ENCODE peak calls at places on chromosome 12, in seven cellular contexts. B is small intestine, W is tibial nerve, S is body of pancreas, D is left ventricle myocardium inferior, J is heart left ventricle, F is left lung. Z is an unnamed sample.
A peak's percentile ranks its signal among the peaks of the same experiment; 100 is the strongest.

GRCh38 chr12:92973614-92974013 is 44.5 kb upstream of the EEA1 start:
- DNase-seq in B (no peak), S (no peak), F (no peak), W (no peak), J (no peak), D (no peak), Z (no peak)

GRCh38 chr12:30796891-30797371 is 42.2 kb upstream of the CAPRIN2 start:
- DNase-seq in J (peak; percentile 9), F (no peak), W (no peak), D (no peak), B (no peak), S (no peak), Z (no peak)

GRCh38 chr12:90152897-90153624 is 444.4 kb upstream of the ATP2B1 start:
- DNase-seq in W (no peak), D (no peak), J (no peak), B (peak; percentile 48), S (no peak), F (no peak), Z (no peak)

GRCh38 chr12:9344540-9344939 is 136.3 kb upstream of the PZP start:
- DNase-seq in S (no peak), W (no peak), F (no peak), J (no peak), D (no peak), B (no peak), Z (no peak)

GRCh38 chr12:102730996-102731395 is 186.0 kb downstream of the PAH start:
- DNase-seq in J (no peak), S (no peak), F (no peak), D (no peak), W (no peak), B (no peak), Z (no peak)

GRCh38 chr12:65823481-65824313 is 586 bp upstream of the HMGA2 start:
- DNase-seq in B (peak; percentile 77), J (peak; percentile 11), F (peak; percentile 32), W (no peak), D (no peak), S (peak; percentile 38), Z (no peak)

GRCh38 chr12:5648692-5649338 is 216.9 kb downstream of the NTF3 start:
- DNase-seq in W (peak; percentile 29), D (no peak), S (no peak), F (no peak), J (no peak), B (peak; percentile 73), Z (no peak)

GRCh38 chr12:57940052-57940914 is 1.1 kb upstream of the ATP23 start:
- DNase-seq in J (no peak), S (no peak), B (peak; percentile 5), F (no peak), W (no peak), D (no peak), Z (no peak)

GRCh38 chr12:50440288-50440687 is 39.6 kb downstream of the LARP4 start:
- DNase-seq in D (no peak), S (no peak), J (no peak), F (no peak), W (no peak), B (no peak), Z (no peak)

GRCh38 chr12:49187184-49187583 is 1.7 kb downstream of the TUBA1A start:
- DNase-seq in D (peak; percentile 52), W (peak; percentile 68), F (no peak), J (peak; percentile 69), B (no peak), S (no peak), Z (no peak)

GRCh38 chr12:109387425-109388166 is 39.9 kb downstream of the MYO1H start:
- DNase-seq in W (no peak), F (no peak), D (no peak), S (no peak), B (peak; percentile 30), J (no peak), Z (no peak)

DNA sequence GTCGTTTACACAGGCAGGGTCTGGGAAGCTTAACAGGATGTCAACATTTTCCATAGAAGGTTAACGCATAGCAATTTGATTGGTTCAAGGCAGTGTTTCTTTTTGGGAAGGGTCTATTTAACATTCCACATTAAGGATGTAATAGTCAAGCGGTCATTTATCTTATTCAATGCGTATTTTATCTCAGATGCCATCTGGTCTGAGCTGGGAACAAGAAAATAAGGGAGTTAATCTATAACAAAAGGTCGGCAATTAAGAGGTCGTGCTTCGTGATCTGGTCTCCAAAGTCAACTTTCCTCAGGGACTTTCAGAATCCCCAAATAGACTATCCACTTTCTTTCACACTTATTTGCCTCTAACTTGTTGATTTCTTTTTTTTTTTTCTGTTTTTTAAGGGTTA is 614 bp upstream of the RESF1 start:
- DNase-seq in D (no peak), W (no peak), S (no peak), J (no peak), B (no peak), F (no peak), Z (no peak)
- H3K27ac ChIP-seq in D (peak overlapping the region; percentile 96), W (peak overlapping the region; percentile 93), S (no peak overlapping the region), J (peak overlapping the region; percentile 90), B (peak overlapping the region; percentile 59), F (peak overlapping the region; percentile 92), Z (peak overlapping the region; percentile 82)

DNA sequence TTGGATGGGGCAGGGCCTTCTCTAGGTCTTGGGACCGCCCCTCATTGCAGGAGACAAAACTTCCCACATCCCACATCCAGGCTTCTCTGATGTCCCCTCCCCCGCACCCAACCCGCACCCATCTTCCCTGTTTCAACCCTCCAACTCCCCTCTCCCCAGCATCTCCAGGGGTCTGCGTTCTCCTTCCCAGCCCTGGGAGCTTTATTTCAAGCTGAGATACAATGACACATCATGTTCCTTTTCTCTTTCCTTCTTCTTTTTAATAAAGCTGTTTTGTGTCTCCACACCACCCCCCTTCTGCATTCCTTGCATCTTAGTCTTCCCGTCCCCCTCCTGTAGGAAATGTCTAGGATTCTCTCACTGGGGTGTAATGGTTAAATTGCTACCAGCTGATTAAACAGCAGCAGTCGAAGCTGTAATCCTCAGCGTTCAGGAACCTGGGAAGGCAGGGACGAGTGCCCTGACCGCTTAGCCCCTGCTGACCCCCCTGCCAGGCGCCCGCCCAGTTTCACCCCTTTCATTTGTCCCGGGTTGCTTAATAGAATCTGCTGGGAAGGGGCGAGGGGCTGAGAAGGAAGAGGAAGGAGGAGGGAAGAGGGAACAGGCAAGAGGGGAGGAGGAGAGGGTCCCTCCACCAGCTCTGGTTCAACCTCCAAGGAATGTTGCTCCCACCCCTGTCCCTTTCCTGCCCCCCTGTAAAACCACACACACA is 104.4 kb upstream of the MED13L start:
- DNase-seq in B (no peak), J (no peak), W (no peak), S (no peak), F (no peak), D (no peak), Z (no peak)
- H3K27ac ChIP-seq in B (no peak overlapping the region), J (no peak overlapping the region), W (no peak overlapping the region), S (no peak overlapping the region), F (no peak overlapping the region), D (no peak overlapping the region), Z (no peak overlapping the region)

DNA sequence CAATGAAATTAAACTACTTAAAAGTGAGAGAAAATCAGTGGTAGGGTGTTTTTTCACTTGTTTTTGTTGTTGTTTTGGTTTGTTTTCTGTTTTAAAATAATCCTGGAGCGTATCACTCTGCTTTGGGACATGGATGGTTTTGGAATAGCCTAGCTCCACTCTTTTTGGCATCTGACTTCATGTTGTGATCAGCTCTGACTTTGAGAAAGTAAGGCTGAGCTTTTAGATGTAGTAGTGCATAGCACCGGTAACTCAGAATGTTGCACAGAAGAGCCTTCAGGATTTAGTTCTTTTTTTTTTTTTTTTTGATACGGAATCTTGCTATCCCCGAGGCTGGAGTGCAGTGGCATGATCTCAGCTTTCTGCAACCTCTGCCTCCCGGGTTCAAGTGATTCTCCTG is 8.1 kb downstream of the TRAFD1 start:
- DNase-seq in F (no peak), D (no peak), S (no peak), J (no peak), B (no peak), W (no peak), Z (no peak)
- H3K27ac ChIP-seq in F (no peak overlapping the region), D (no peak overlapping the region), S (no peak overlapping the region), J (peak overlapping the region; percentile 17), B (no peak overlapping the region), W (no peak overlapping the region), Z (no peak overlapping the region)

GRCh38 chr12:21939435-21939834 is 1.8 kb downstream of the ABCC9 start:
- DNase-seq in B (no peak), D (no peak), J (peak; percentile 33), F (no peak), W (no peak), S (no peak), Z (no peak)

GRCh38 chr12:21941522-21942376 is 523 bp upstream of the ABCC9 start:
- DNase-seq in W (peak; percentile 33), F (peak; percentile 65), J (peak; percentile 77), S (peak; percentile 65), B (no peak), D (peak; percentile 71), Z (no peak)

GRCh38 chr12:21940549-21940948 is 677 bp downstream of the ABCC9 start:
- DNase-seq in W (no peak), J (no peak), S (no peak), D (no peak), B (no peak), F (no peak), Z (no peak)

GRCh38 chr12:21942377-21942703 is 1.1 kb upstream of the ABCC9 start:
- DNase-seq in D (no peak), F (no peak), J (no peak), W (no peak), B (no peak), S (no peak), Z (no peak)

GRCh38 chr12:21940972-21941521 is at the start of gene ABCC9:
- DNase-seq in S (peak; percentile 61), W (peak; percentile 40), F (peak; percentile 59), B (no peak), D (peak; percentile 68), J (peak; percentile 58), Z (no peak)
- H3K27ac ChIP-seq in S (peak within 1 kb of the TSS; percentile 61), W (peak within 1 kb of the TSS; percentile 28), F (peak within 1 kb of the TSS; percentile 90), B (no peak within 1 kb of the TSS), D (peak within 1 kb of the TSS; percentile 95), J (peak within 1 kb of the TSS; percentile 93), Z (no peak within 1 kb of the TSS)

GRCh38 chr12:6751767-6752166 is 1.2 kb downstream of the MLF2 start:
- DNase-seq in S (no peak), D (no peak), J (no peak), W (no peak), B (no peak), F (no peak), Z (no peak)
- H3K27ac ChIP-seq in S (no peak overlapping the region), D (peak overlapping the region; percentile 100), J (peak overlapping the region; percentile 100), W (peak overlapping the region; percentile 98), B (no peak overlapping the region), F (no peak overlapping the region), Z (peak overlapping the region; percentile 86)

GRCh38 chr12:19964549-19964948 is 403.8 kb upstream of the PDE3A start:
- DNase-seq in S (no peak), B (no peak), W (no peak), F (no peak), J (no peak), D (no peak), Z (no peak)
- H3K27ac ChIP-seq in S (no peak overlapping the region), B (no peak overlapping the region), W (no peak overlapping the region), F (no peak overlapping the region), J (no peak overlapping the region), D (no peak overlapping the region), Z (no peak overlapping the region)